ENCODE peak calls at places on chromosome 17, in six cellular contexts. W, R, B, P, J and A are unnamed samples.

GRCh38 chr17:81456798-81457197 is 55.8 kb downstream of the ACTG1 start:
- DNase-seq in P (no peak), J (no peak), R (no peak), W (no peak), B (no peak), A (no peak)

GRCh38 chr17:35766489-35766877 is 5.8 kb downstream of the C17orf50 start:
- DNase-seq in B (no peak), W (no peak), P (no peak), J (no peak), R (no peak), A (no peak)

GRCh38 chr17:79981090-79981489 is 54.6 kb downstream of the TBC1D16 start:
- DNase-seq in R (no peak), P (no peak), J (no peak), B (no peak), W (no peak), A (no peak)

GRCh38 chr17:50621562-50621961 is 13.1 kb upstream of the ABCC3 start:
- DNase-seq in R (no peak), B (no peak), P (no peak), W (no peak), J (no peak), A (no peak)

GRCh38 chr17:63442549-63443035 is 3.5 kb downstream of the CYB561 start:
- DNase-seq in R (no peak), J (no peak), W (no peak), B (no peak), P (no peak), A (no peak)

GRCh38 chr17:43597624-43598358 is 51.7 kb upstream of the ETV4 start:
- DNase-seq in R (no peak), P (no peak), B (no peak), J (no peak), W (no peak), A (no peak)

GRCh38 chr17:38746893-38747384 is 1.2 kb downstream of the PCGF2 start:
- DNase-seq in R (no peak), P (no peak), J (no peak), B (no peak), W (no peak), A (no peak)

GRCh38 chr17:2181206-2181983 is 122.2 kb downstream of the SMG6 start:
- DNase-seq in R (no peak), B (no peak), W (no peak), P (peak; percentile 63), J (no peak), A (no peak)

GRCh38 chr17:77408284-77408683 is 267.5 kb downstream of the SEC14L1 start:
- DNase-seq in W (no peak), P (no peak), J (no peak), R (no peak), B (no peak), A (no peak)

GRCh38 chr17:227581-228222 is 46.3 kb upstream of the DOC2B start:
- DNase-seq in P (no peak), J (no peak), B (no peak), R (no peak), W (no peak), A (no peak)

GRCh38 chr17:15038656-15039055 is 226.5 kb downstream of the PMP22 start:
- DNase-seq in B (no peak), W (no peak), J (no peak), R (no peak), P (peak; percentile 34), A (peak; percentile 63)

GRCh38 chr17:69062860-69063621 is 2.3 kb upstream of the ABCA9 start:
- DNase-seq in P (no peak), B (no peak), W (no peak), J (no peak), R (no peak), A (no peak)

GRCh38 chr17:3015890-3016289 is 47.5 kb downstream of the OR1D5 start:
- DNase-seq in R (no peak), W (no peak), B (no peak), J (no peak), P (no peak), A (no peak)

GRCh38 chr17:67076290-67076689 is 31.9 kb downstream of the CACNG1 start:
- DNase-seq in P (no peak), B (no peak), W (no peak), J (no peak), R (no peak), A (no peak)

GRCh38 chr17:29215717-29216116 is 30.9 kb upstream of the CRYBA1 start:
- DNase-seq in B (no peak), P (peak; percentile 57), J (no peak), R (no peak), W (no peak), A (no peak)

GRCh38 chr17:47705536-47706481 is 11.8 kb downstream of the TBKBP1 start:
- DNase-seq in W (peak; percentile 61), B (no peak), R (no peak), P (no peak), J (no peak), A (no peak)

GRCh38 chr17:6070280-6070894 is at the start of gene WSCD1:
- DNase-seq in J (no peak), W (no peak), R (no peak), B (no peak), P (peak; percentile 56), A (no peak)